ENCODE peak calls at places on chromosomes 3 and 15, in six cellular contexts. One of them, this sample, is unnamed.

GRCh38 chr3:38002940-38003339 is 12.4 kb downstream of the VILL start:
- DNase-seq in K562: no peak
- DNase-seq in H1: no peak
- DNase-seq in A549: no peak
- DNase-seq in SK-N-SH: no peak
- DNase-seq in HepG2: no peak
- DNase-seq in this sample: no peak

GRCh38 chr3:172467170-172467824 is 19.0 kb upstream of the GHSR start:
- DNase-seq in SK-N-SH: no peak
- DNase-seq in HepG2: no peak
- DNase-seq in H1: no peak
- DNase-seq in A549: peak
- DNase-seq in K562: no peak
- DNase-seq in this sample: no peak

GRCh38 chr15:69794643-69795461 is 302.9 kb downstream of the TLE3 start:
- DNase-seq in A549: no peak
- DNase-seq in H1: no peak
- DNase-seq in HepG2: no peak
- DNase-seq in K562: no peak
- DNase-seq in SK-N-SH: no peak
- DNase-seq in this sample: no peak

GRCh38 chr15:63331456-63331855 is 50.2 kb downstream of the CA12 start:
- DNase-seq in A549: no peak
- DNase-seq in H1: no peak
- DNase-seq in SK-N-SH: no peak
- DNase-seq in K562: no peak
- DNase-seq in HepG2: no peak
- DNase-seq in this sample: no peak

GRCh38 chr3:52934626-52935530 is 37.5 kb upstream of the STIMATE start:
- DNase-seq in H1: peak
- DNase-seq in A549: peak
- DNase-seq in K562: peak
- DNase-seq in HepG2: peak
- DNase-seq in SK-N-SH: peak
- DNase-seq in this sample: peak

GRCh38 chr15:66912001-66912400 is 153.4 kb upstream of the SMAD3 start:
- DNase-seq in A549: no peak
- DNase-seq in K562: no peak
- DNase-seq in H1: no peak
- DNase-seq in HepG2: no peak
- DNase-seq in SK-N-SH: no peak
- DNase-seq in this sample: no peak

GRCh38 chr3:134039161-134039862 is 9.6 kb upstream of the SLCO2A1 start:
- DNase-seq in H1: no peak
- DNase-seq in A549: no peak
- DNase-seq in K562: peak
- DNase-seq in SK-N-SH: no peak
- DNase-seq in HepG2: peak
- DNase-seq in this sample: no peak

GRCh38 chr15:65924004-65924403 is 54.7 kb downstream of the RAB11A start:
- DNase-seq in A549: no peak
- DNase-seq in HepG2: no peak
- DNase-seq in SK-N-SH: no peak
- DNase-seq in K562: no peak
- DNase-seq in H1: no peak
- DNase-seq in this sample: no peak

GRCh38 chr3:31129241-31129640 is 234.8 kb upstream of the GADL1 start:
- DNase-seq in A549: no peak
- DNase-seq in K562: no peak
- DNase-seq in H1: no peak
- DNase-seq in SK-N-SH: no peak
- DNase-seq in HepG2: no peak
- DNase-seq in this sample: peak

GRCh38 chr3:61448378-61448777 is 113.0 kb upstream of the PTPRG start:
- DNase-seq in HepG2: no peak
- DNase-seq in A549: no peak
- DNase-seq in H1: no peak
- DNase-seq in SK-N-SH: no peak
- DNase-seq in K562: no peak
- DNase-seq in this sample: no peak

GRCh38 chr3:16884084-16884747 is 539 bp upstream of the PLCL2 start:
- DNase-seq in A549: peak
- DNase-seq in HepG2: no peak
- DNase-seq in H1: no peak
- DNase-seq in SK-N-SH: peak
- DNase-seq in K562: peak
- DNase-seq in this sample: no peak

GRCh38 chr3:124939661-124940060 is 5.1 kb upstream of the MUC13 start:
- DNase-seq in A549: no peak
- DNase-seq in HepG2: no peak
- DNase-seq in SK-N-SH: no peak
- DNase-seq in K562: no peak
- DNase-seq in H1: no peak
- DNase-seq in this sample: no peak

GRCh38 chr3:16448691-16449090 is 64.8 kb downstream of the RFTN1 start:
- DNase-seq in SK-N-SH: no peak
- DNase-seq in K562: no peak
- DNase-seq in HepG2: no peak
- DNase-seq in H1: no peak
- DNase-seq in A549: peak
- DNase-seq in this sample: no peak

GRCh38 chr15:40010681-40011080 is 28.3 kb downstream of the SRP14 start:
- DNase-seq in A549: no peak
- DNase-seq in H1: no peak
- DNase-seq in K562: no peak
- DNase-seq in HepG2: no peak
- DNase-seq in SK-N-SH: peak
- DNase-seq in this sample: no peak

GRCh38 chr3:171286580-171287249 is 173.5 kb downstream of the TNIK start:
- DNase-seq in A549: no peak
- DNase-seq in H1: no peak
- DNase-seq in K562: no peak
- DNase-seq in HepG2: peak
- DNase-seq in SK-N-SH: no peak
- DNase-seq in this sample: peak

GRCh38 chr3:139534992-139535879 is 4.3 kb downstream of the RBP1 start:
- DNase-seq in HepG2: peak
- DNase-seq in K562: peak
- DNase-seq in A549: no peak
- DNase-seq in H1: no peak
- DNase-seq in SK-N-SH: peak
- DNase-seq in this sample: no peak

GRCh38 chr3:24365168-24365567 is 129.5 kb downstream of the THRB start:
- DNase-seq in A549: peak
- DNase-seq in HepG2: peak
- DNase-seq in K562: no peak
- DNase-seq in H1: no peak
- DNase-seq in SK-N-SH: peak
- DNase-seq in this sample: no peak

GRCh38 chr3:31958721-31959152 is 22.3 kb downstream of the OSBPL10 start:
- DNase-seq in HepG2: no peak
- DNase-seq in K562: no peak
- DNase-seq in H1: no peak
- DNase-seq in SK-N-SH: peak
- DNase-seq in A549: no peak
- DNase-seq in this sample: no peak

GRCh38 chr3:69914395-69914794 is 85.1 kb upstream of the SAMMSON start:
- DNase-seq in A549: no peak
- DNase-seq in HepG2: no peak
- DNase-seq in SK-N-SH: no peak
- DNase-seq in K562: no peak
- DNase-seq in H1: no peak
- DNase-seq in this sample: no peak

GRCh38 chr15:34754171-34754580 is 622 bp downstream of the GJD2 start:
- DNase-seq in HepG2: no peak
- DNase-seq in A549: no peak
- DNase-seq in H1: no peak
- DNase-seq in SK-N-SH: peak
- DNase-seq in K562: no peak
- DNase-seq in this sample: no peak

GRCh38 chr15:93987068-93987467 is 244.3 kb upstream of the MCTP2 start:
- DNase-seq in K562: no peak
- DNase-seq in HepG2: no peak
- DNase-seq in SK-N-SH: no peak
- DNase-seq in H1: no peak
- DNase-seq in A549: no peak
- DNase-seq in this sample: no peak
- TF ChIP-seq CHD2 in K562: no peak
- TF ChIP-seq CHD2 in HepG2: no peak
- TF ChIP-seq CHD2 in SK-N-SH: no peak
- TF ChIP-seq CHD2 in H1: no peak
- TF ChIP-seq CHD2 in A549: no peak
- TF ChIP-seq CHD2 in this sample: no peak

GRCh38 chr3:178059124-178059523 is 477.1 kb upstream of the KCNMB2 start:
- DNase-seq in K562: no peak
- DNase-seq in HepG2: peak
- DNase-seq in H1: no peak
- DNase-seq in A549: no peak
- DNase-seq in SK-N-SH: no peak
- DNase-seq in this sample: no peak
- TF ChIP-seq CHD2 in K562: no peak
- TF ChIP-seq CHD2 in HepG2: no peak
- TF ChIP-seq CHD2 in H1: no peak
- TF ChIP-seq CHD2 in A549: no peak
- TF ChIP-seq CHD2 in SK-N-SH: no peak
- TF ChIP-seq CHD2 in this sample: no peak

GRCh38 chr3:33089515-33089914 is 7.4 kb downstream of the GLB1 start:
- DNase-seq in H1: no peak
- DNase-seq in K562: no peak
- DNase-seq in HepG2: no peak
- DNase-seq in SK-N-SH: no peak
- DNase-seq in A549: no peak
- DNase-seq in this sample: peak
- TF ChIP-seq CHD2 in H1: no peak
- TF ChIP-seq CHD2 in K562: no peak
- TF ChIP-seq CHD2 in HepG2: no peak
- TF ChIP-seq CHD2 in SK-N-SH: no peak
- TF ChIP-seq CHD2 in A549: no peak
- TF ChIP-seq CHD2 in this sample: no peak

GRCh38 chr3:49786357-49787181 is at the start of gene IP6K1:
- DNase-seq in SK-N-SH: peak
- DNase-seq in K562: peak
- DNase-seq in HepG2: peak
- DNase-seq in A549: peak
- DNase-seq in H1: peak
- DNase-seq in this sample: peak
- TF ChIP-seq CHD2 in SK-N-SH: peak
- TF ChIP-seq CHD2 in K562: peak
- TF ChIP-seq CHD2 in HepG2: no peak
- TF ChIP-seq CHD2 in A549: no peak
- TF ChIP-seq CHD2 in H1: peak
- TF ChIP-seq CHD2 in this sample: peak

DNA sequence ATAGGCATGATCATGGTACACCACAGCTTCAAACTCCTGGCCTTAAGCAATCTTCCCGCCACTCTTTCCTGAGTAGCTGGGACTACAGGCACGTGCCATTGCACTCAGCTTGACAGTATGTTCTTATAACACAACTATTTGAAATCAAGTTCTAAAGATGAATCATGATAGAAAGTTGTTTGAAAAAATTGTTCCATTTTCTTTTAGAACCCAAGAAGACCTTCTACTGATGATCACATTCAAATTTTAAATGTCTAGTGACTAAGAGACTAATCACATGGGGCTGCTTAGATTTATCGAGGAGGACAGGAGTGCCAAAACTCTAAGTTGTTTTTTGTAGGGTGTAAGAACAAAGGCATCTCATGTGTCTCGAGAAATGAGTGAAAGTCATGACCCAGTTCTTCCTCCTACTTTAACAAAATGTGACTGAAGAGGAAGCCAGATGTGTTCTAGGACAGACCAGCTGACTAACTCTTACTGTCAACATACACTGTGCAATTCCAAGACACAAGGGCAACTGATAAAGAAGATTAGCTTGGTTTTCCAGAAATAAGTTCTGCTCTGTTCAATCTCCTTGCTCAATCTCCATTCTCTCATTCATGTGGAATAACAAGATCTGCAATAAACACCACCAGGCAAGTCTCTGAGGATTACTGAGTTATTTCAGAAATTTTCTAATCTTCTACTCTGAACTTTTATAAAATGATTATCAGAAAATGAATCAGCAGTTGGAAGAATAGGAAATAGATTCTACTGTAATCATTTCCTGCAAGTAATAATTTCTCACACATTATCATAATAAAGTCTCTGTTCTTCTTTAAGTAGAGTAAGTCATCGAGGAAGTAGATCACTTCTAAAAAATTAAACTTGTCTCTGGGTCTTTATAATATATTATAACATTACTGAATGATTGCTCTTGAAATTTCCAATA is 122.6 kb upstream of the CCNL1 start:
- DNase-seq in SK-N-SH: no peak
- DNase-seq in HepG2: no peak
- DNase-seq in H1: no peak
- DNase-seq in A549: no peak
- DNase-seq in K562: no peak
- DNase-seq in this sample: no peak
- TF ChIP-seq CHD2 in SK-N-SH: no peak
- TF ChIP-seq CHD2 in HepG2: no peak
- TF ChIP-seq CHD2 in H1: no peak
- TF ChIP-seq CHD2 in A549: no peak
- TF ChIP-seq CHD2 in K562: no peak
- TF ChIP-seq CHD2 in this sample: no peak

This sample was measured in GM12878.